ENCODE peak calls at places on chromosomes 13 and 19, in six cellular contexts. A is IMR-90, P is H9, B is neuronal stem cell, Z is mesenchymal stem cell, H is mesendoderm. N is an unnamed sample.

GRCh38 chr13:60009300-60010248 is 154.2 kb downstream of the DIAPH3 start:
- DNase-seq in Z (no peak), A (no peak), H (no peak), B (no peak), P (no peak), N (no peak)

GRCh38 chr19:19459099-19459498 is 53.6 kb downstream of the GATAD2A start:
- DNase-seq in P (no peak), Z (peak), B (no peak), H (no peak), A (peak), N (no peak)

GRCh38 chr19:2540646-2541454 is 64.9 kb downstream of the GADD45B start:
- DNase-seq in A (peak), B (peak), P (peak), H (peak), Z (peak), N (peak)

GRCh38 chr13:22198656-22199217 is 527.9 kb downstream of the FGF9 start:
- DNase-seq in P (no peak), B (no peak), A (no peak), Z (peak), H (no peak), N (no peak)

GRCh38 chr13:44814144-44814543 is 175.1 kb downstream of the NUFIP1 start:
- DNase-seq in A (no peak), B (no peak), H (no peak), P (no peak), Z (no peak), N (no peak)

GRCh38 chr19:29293292-29293691 is 80.3 kb upstream of the UQCRFS1 start:
- DNase-seq in A (no peak), P (no peak), H (no peak), B (no peak), Z (no peak), N (no peak)

GRCh38 chr13:47004022-47004421 is 107.2 kb upstream of the HTR2A start:
- DNase-seq in P (no peak), H (peak), B (no peak), A (peak), Z (peak), N (no peak)

GRCh38 chr19:19062454-19063182 is 1.2 kb upstream of the SLC25A42 start:
- DNase-seq in A (peak), H (peak), P (no peak), Z (peak), B (no peak), N (no peak)

GRCh38 chr19:49125025-49125731 is 5.8 kb downstream of the PPFIA3 start:
- DNase-seq in H (no peak), B (no peak), P (peak), Z (no peak), A (no peak), N (no peak)

GRCh38 chr19:2949939-2950285 is 5.1 kb upstream of the ZNF77 start:
- DNase-seq in A (peak), Z (no peak), H (peak), B (no peak), P (no peak), N (no peak)

GRCh38 chr13:33927315-33927714 is 109.4 kb downstream of the RFC3 start:
- DNase-seq in H (no peak), Z (peak), A (peak), P (no peak), B (no peak), N (no peak)

GRCh38 chr19:39890755-39891551 is 43.5 kb downstream of the FCGBP start:
- DNase-seq in B (no peak), A (no peak), P (no peak), H (peak), Z (no peak), N (no peak)

GRCh38 chr13:79307866-79308298 is 98.2 kb downstream of the RBM26 start:
- DNase-seq in B (no peak), A (peak), H (no peak), Z (no peak), P (peak), N (no peak)

GRCh38 chr13:33251131-33251629 is 34.4 kb downstream of the STARD13 start:
- DNase-seq in H (no peak), B (no peak), Z (peak), A (peak), P (no peak), N (no peak)

GRCh38 chr13:33446821-33447481 is 161.4 kb upstream of the STARD13 start:
- DNase-seq in A (no peak), H (no peak), B (no peak), Z (no peak), P (no peak), N (no peak)

GRCh38 chr19:24054044-24054935 is 32.7 kb upstream of the ZNF254 start:
- DNase-seq in H (no peak), P (no peak), B (no peak), Z (peak), A (peak), N (no peak)

GRCh38 chr19:40217921-40218890 is at the start of gene TTC9B:
- DNase-seq in P (peak), B (peak), Z (peak), A (no peak), H (peak), N (peak)

GRCh38 chr19:17202249-17202648 is 12.9 kb upstream of the USE1 start:
- DNase-seq in B (no peak), H (no peak), P (no peak), A (no peak), Z (no peak), N (no peak)

GRCh38 chr13:50071399-50071798 is 56.2 kb downstream of the KCNRG start:
- DNase-seq in Z (peak), A (no peak), P (no peak), B (no peak), H (peak), N (no peak)

GRCh38 chr13:108895220-108895704 is 265.9 kb downstream of the MYO16 start:
- DNase-seq in Z (peak), H (peak), P (no peak), A (peak), B (peak), N (no peak)

DNA sequence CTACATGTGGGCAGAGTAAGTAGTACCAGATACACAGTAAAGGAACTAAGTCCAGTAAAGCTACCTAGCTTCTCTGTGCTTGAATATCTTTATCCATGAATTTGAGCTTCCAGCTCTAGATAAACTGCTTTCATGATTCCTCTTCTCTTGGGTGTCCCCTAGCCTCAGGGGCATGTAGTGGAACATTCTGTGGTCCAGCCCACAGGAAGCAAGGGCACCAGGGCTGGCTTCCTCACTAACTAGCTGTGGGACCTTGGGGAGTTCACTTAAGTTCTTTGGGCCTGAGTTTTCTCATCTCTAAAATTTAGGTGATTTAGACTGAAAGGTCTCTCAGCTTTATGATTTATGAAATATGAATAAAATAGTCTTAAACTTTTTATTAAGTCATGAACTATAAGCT is 185.7 kb downstream of the KATNAL1 start:
- DNase-seq in P (no peak), H (no peak), Z (no peak), B (no peak), A (no peak), N (no peak)
- H2BK120ac ChIP-seq in P (no peak), H (no peak), Z (peak), B (no peak), A (no peak), N (no peak)

GRCh38 chr19:1489463-1489971 is 633 bp downstream of the PCSK4 start:
- DNase-seq in P (no peak), B (no peak), H (no peak), Z (no peak), A (no peak), N (no peak)
- H2BK120ac ChIP-seq in P (no peak), B (no peak), H (no peak), Z (peak), A (no peak), N (no peak)

GRCh38 chr19:7554565-7554964 is 19.0 kb downstream of the PNPLA6 start:
- DNase-seq in Z (no peak), P (peak), A (no peak), H (no peak), B (no peak), N (no peak)

GRCh38 chr19:7552781-7553180 is 17.3 kb downstream of the PNPLA6 start:
- DNase-seq in Z (no peak), H (no peak), A (no peak), P (no peak), B (no peak), N (no peak)

GRCh38 chr19:7549749-7550148 is 14.2 kb downstream of the PNPLA6 start:
- DNase-seq in H (no peak), P (no peak), B (no peak), Z (no peak), A (no peak), N (no peak)

GRCh38 chr19:7550169-7550770 is 14.8 kb downstream of the PNPLA6 start:
- DNase-seq in H (no peak), A (no peak), P (no peak), B (no peak), Z (no peak), N (no peak)

GRCh38 chr19:7550987-7551761 is 15.7 kb downstream of the PNPLA6 start:
- DNase-seq in Z (peak), P (peak), A (peak), B (peak), H (peak), N (peak)
- H2BK120ac ChIP-seq in Z (no peak), P (no peak), A (no peak), B (no peak), H (no peak), N (no peak)

DNA sequence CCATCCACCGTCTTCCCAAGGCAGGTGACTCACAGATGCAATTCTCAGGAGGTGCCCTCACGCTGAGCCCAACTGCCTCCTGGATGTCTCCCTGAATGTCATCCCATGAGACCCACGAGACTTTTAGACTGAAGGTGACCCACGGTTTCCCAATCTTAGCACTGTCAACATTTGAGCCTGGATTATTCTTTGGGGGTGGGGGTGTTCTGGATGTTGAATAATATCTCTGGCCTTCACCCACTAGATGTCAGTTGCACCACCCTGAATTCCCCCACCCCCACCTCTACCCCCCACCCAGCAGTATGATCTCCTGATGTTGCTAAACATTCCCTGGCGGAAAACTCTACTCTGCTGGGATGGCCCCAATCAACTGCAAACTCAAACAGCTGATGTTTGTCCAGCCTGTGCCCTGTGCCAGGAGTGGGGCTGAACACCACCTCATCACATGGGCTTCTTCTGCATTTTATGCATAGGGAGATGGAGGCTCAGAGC is 2.2 kb upstream of the CYP4F22 start:
- DNase-seq in Z (no peak), B (no peak), P (no peak), H (no peak), A (no peak), N (no peak)
- H2BK120ac ChIP-seq in Z (no peak), B (no peak), P (no peak), H (no peak), A (no peak), N (no peak)

GRCh38 chr19:20664917-20665781 is 3.8 kb upstream of the ZNF626 start:
- DNase-seq in H (peak), P (peak), Z (no peak), A (no peak), B (peak), N (no peak)
- H2BK120ac ChIP-seq in H (no peak), P (no peak), Z (no peak), A (no peak), B (no peak), N (no peak)

GRCh38 chr19:58408152-58409009 is at the start of gene ZNF584:
- DNase-seq in P (peak), A (peak), B (peak), H (peak), Z (peak), N (peak)

GRCh38 chr19:58406818-58407657 is 1.4 kb upstream of the ZNF584 start:
- DNase-seq in A (no peak), B (no peak), H (peak), Z (peak), P (peak), N (no peak)

GRCh38 chr19:58401825-58402433 is 6.5 kb downstream of the RNF225 start:
- DNase-seq in A (no peak), B (no peak), H (no peak), P (no peak), Z (no peak), N (no peak)

GRCh38 chr19:58409010-58409790 is 751 bp downstream of the ZNF584 start:
- DNase-seq in Z (peak), P (peak), H (no peak), B (no peak), A (peak), N (peak)

GRCh38 chr19:58407658-58408151 is 744 bp upstream of the ZNF584 start:
- DNase-seq in B (no peak), H (peak), P (peak), Z (peak), A (peak), N (no peak)
- H2BK120ac ChIP-seq in B (no peak), H (no peak), P (no peak), Z (peak), A (no peak), N (no peak)

GRCh38 chr19:13881231-13881691 is 4.3 kb downstream of the NANOS3 start:
- DNase-seq in A (peak), Z (peak), B (no peak), P (peak), H (peak), N (peak)
- H2BK120ac ChIP-seq in A (peak), Z (peak), B (no peak), P (no peak), H (peak), N (peak)

GRCh38 chr13:97976551-97977375 is 23.3 kb downstream of the IPO5 start:
- DNase-seq in A (no peak), Z (peak), H (peak), B (peak), P (peak), N (peak)
- H2BK120ac ChIP-seq in A (peak), Z (peak), H (no peak), B (no peak), P (no peak), N (peak)